ENCODE peak calls at places on chromosomes 16 and 17, in five cellular contexts. D, U, K, H and Z are unnamed samples.

GRCh38 chr16:83899978-83900377 is 1.1 kb downstream of the MLYCD start:
- DNase-seq in D (no peak), K (no peak), H (no peak), U (no peak), Z (no peak)

GRCh38 chr17:46023783-46024388 is 24.8 kb downstream of the STH start:
- DNase-seq in K (no peak), D (peak), U (no peak), H (peak), Z (no peak)

GRCh38 chr16:81319221-81319912 is 4.6 kb downstream of the GAN start:
- DNase-seq in H (no peak), K (no peak), D (no peak), U (no peak), Z (no peak)

GRCh38 chr16:47732122-47732805 is 271.1 kb downstream of the PHKB start:
- DNase-seq in D (no peak), U (no peak), H (no peak), K (no peak), Z (peak)

GRCh38 chr16:79751785-79752184 is 151.2 kb upstream of the MAF start:
- DNase-seq in U (no peak), K (peak), D (no peak), H (peak), Z (peak)

GRCh38 chr17:52036416-52036815 is 122.1 kb downstream of the CA10 start:
- DNase-seq in U (no peak), H (no peak), K (no peak), D (no peak), Z (no peak)

GRCh38 chr17:45092932-45093430 is 31.9 kb downstream of the NMT1 start:
- DNase-seq in U (no peak), K (peak), D (peak), H (peak), Z (peak)

GRCh38 chr16:66054095-66054494 is 312.4 kb upstream of the CDH5 start:
- DNase-seq in D (no peak), K (no peak), U (no peak), H (no peak), Z (peak)

GRCh38 chr17:48593126-48593829 is at the start of gene HOXB5:
- DNase-seq in H (no peak), D (no peak), K (no peak), U (no peak), Z (no peak)

GRCh38 chr17:28170771-28171170 is 128.3 kb downstream of the NLK start:
- DNase-seq in U (no peak), H (no peak), D (no peak), K (no peak), Z (no peak)

GRCh38 chr16:56675685-56676210 is 6.1 kb downstream of the MT1H start:
- DNase-seq in H (no peak), D (no peak), K (no peak), U (no peak), Z (no peak)

GRCh38 chr17:21772321-21772720 is 80.0 kb downstream of the KCNJ18 start:
- DNase-seq in H (no peak), K (peak), D (no peak), U (no peak), Z (peak)

GRCh38 chr16:12518238-12519004 is 285.3 kb downstream of the CPPED1 start:
- DNase-seq in D (no peak), U (no peak), K (no peak), H (no peak), Z (no peak)

GRCh38 chr17:31560836-31561235 is 169.4 kb downstream of the RAB11FIP4 start:
- DNase-seq in U (no peak), H (no peak), K (no peak), D (no peak), Z (no peak)

GRCh38 chr17:60154616-60155426 is 5.0 kb downstream of the CA4 start:
- DNase-seq in U (no peak), K (no peak), H (no peak), D (peak), Z (no peak)

GRCh38 chr17:76593964-76594363 is 8.3 kb upstream of the ST6GALNAC2 start:
- DNase-seq in U (no peak), D (no peak), K (no peak), H (no peak), Z (no peak)

GRCh38 chr16:66267287-66268137 is 99.0 kb upstream of the CDH5 start:
- DNase-seq in H (peak), K (peak), D (no peak), U (no peak), Z (no peak)

GRCh38 chr16:84532299-84532724 is 27.9 kb upstream of the MEAK7 start:
- DNase-seq in H (peak), K (peak), U (no peak), D (no peak), Z (no peak)

GRCh38 chr17:33871720-33872535 is 383.2 kb upstream of the CCL2 start:
- DNase-seq in H (no peak), U (peak), K (no peak), D (no peak), Z (no peak)

GRCh38 chr17:12546983-12547382 is 118.7 kb upstream of the MYOCD start:
- DNase-seq in U (no peak), K (no peak), H (no peak), D (no peak), Z (no peak)